ENCODE peak calls at places on chromosomes 1 and 21, in eight cellular contexts. A is K562; P is endothelial cell of umbilical vein; I is GM20000; J is HFFc6; K is CD4-positive, alpha-beta T cell; X is tibial nerve; V is GM23338. W is an unnamed sample.

GRCh38 chr1:37033355-37034291 is 692 bp downstream of the GRIK3 start:
- DNase-seq in A (no peak), P (no peak), I (peak), J (no peak), K (no peak), X (no peak), V (no peak), W (peak)

GRCh38 chr1:201739492-201740085 is 89.4 kb upstream of the IPO9 start:
- DNase-seq in A (no peak), P (peak), I (peak), J (no peak), K (peak), X (no peak), V (peak), W (peak)

GRCh38 chr1:115712911-115713609 is 55.5 kb downstream of the CASQ2 start:
- DNase-seq in A (no peak), P (no peak), I (no peak), J (no peak), K (no peak), X (no peak), V (peak), W (no peak)

GRCh38 chr1:21655748-21656147 is 13.4 kb downstream of the RAP1GAP start:
- DNase-seq in A (peak), P (no peak), I (no peak), J (peak), K (no peak), X (no peak), V (peak), W (no peak)

GRCh38 chr1:203128691-203129500 is 1.4 kb downstream of the ADORA1 start:
- DNase-seq in A (no peak), P (no peak), I (no peak), J (no peak), K (no peak), X (no peak), V (no peak), W (no peak)

GRCh38 chr1:112700290-112701226 is 6.4 kb downstream of the RHOC start:
- DNase-seq in A (peak), P (peak), I (peak), J (peak), K (peak), X (peak), V (peak), W (peak)

GRCh38 chr1:47788761-47789160 is 208.4 kb downstream of the TRABD2B start:
- DNase-seq in A (no peak), P (no peak), I (no peak), J (no peak), K (no peak), X (no peak), V (no peak), W (no peak)

GRCh38 chr1:157948547-157949152 is 44.8 kb upstream of the KIRREL1 start:
- DNase-seq in A (no peak), P (no peak), I (peak), J (peak), K (no peak), X (no peak), V (peak), W (peak)

GRCh38 chr1:232764458-232765231 is 40.6 kb upstream of the MAP10 start:
- DNase-seq in A (no peak), P (no peak), I (no peak), J (no peak), K (no peak), X (no peak), V (no peak), W (no peak)

GRCh38 chr1:203129501-203130231 is 2.1 kb downstream of the ADORA1 start:
- DNase-seq in A (no peak), P (no peak), I (no peak), J (no peak), K (no peak), X (no peak), V (no peak), W (no peak)

GRCh38 chr1:201721131-201722049 is 107.6 kb upstream of the IPO9 start:
- DNase-seq in A (no peak), P (no peak), I (no peak), J (peak), K (no peak), X (no peak), V (no peak), W (no peak)

GRCh38 chr1:209484429-209484828 is 99.1 kb upstream of the CAMK1G start:
- DNase-seq in A (no peak), P (no peak), I (no peak), J (no peak), K (no peak), X (no peak), V (no peak), W (no peak)

GRCh38 chr1:46134660-46135331 is 2.4 kb upstream of the PIK3R3 start:
- DNase-seq in A (no peak), P (peak), I (peak), J (peak), K (no peak), X (no peak), V (no peak), W (no peak)

GRCh38 chr1:244835276-244836134 is at the start of gene COX20:
- DNase-seq in A (peak), P (peak), I (peak), J (peak), K (peak), X (peak), V (peak), W (peak)

GRCh38 chr1:198273901-198274300 is 117.1 kb downstream of the NEK7 start:
- DNase-seq in A (no peak), P (no peak), I (no peak), J (no peak), K (no peak), X (no peak), V (no peak), W (no peak)

GRCh38 chr1:33654267-33654832 is 181.9 kb downstream of the ZSCAN20 start:
- DNase-seq in A (no peak), P (no peak), I (no peak), J (peak), K (no peak), X (no peak), V (peak), W (peak)

GRCh38 chr1:226692868-226693267 is 46.2 kb downstream of the ITPKB start:
- DNase-seq in A (no peak), P (no peak), I (no peak), J (no peak), K (no peak), X (no peak), V (no peak), W (no peak)

GRCh38 chr21:35578831-35579470 is 481.4 kb downstream of the SETD4 start:
- DNase-seq in A (no peak), P (no peak), I (no peak), J (no peak), K (no peak), X (no peak), V (no peak), W (no peak)

GRCh38 chr1:198837276-198838021 is 198.6 kb downstream of the PTPRC start:
- DNase-seq in A (no peak), P (no peak), I (no peak), J (no peak), K (no peak), X (no peak), V (no peak), W (no peak)

GRCh38 chr1:67211589-67212563 is 45.6 kb downstream of the IL23R start:
- DNase-seq in A (no peak), P (peak), I (peak), J (peak), K (peak), X (no peak), V (peak), W (no peak)

GRCh38 chr1:20729155-20729931 is 3.2 kb downstream of the SH2D5 start:
- DNase-seq in A (no peak), P (no peak), I (peak), J (no peak), K (no peak), X (no peak), V (no peak), W (no peak)

GRCh38 chr1:227883641-227884301 is 64.0 kb downstream of the WNT9A start:
- DNase-seq in A (no peak), P (no peak), I (no peak), J (no peak), K (no peak), X (no peak), V (no peak), W (no peak)

GRCh38 chr1:221878134-221878533 is 136.2 kb upstream of the DUSP10 start:
- DNase-seq in A (no peak), P (no peak), I (peak), J (no peak), K (no peak), X (no peak), V (no peak), W (no peak)

GRCh38 chr1:46654012-46654411 is 14.2 kb downstream of the ATPAF1 start:
- DNase-seq in A (no peak), P (no peak), I (no peak), J (no peak), K (no peak), X (no peak), V (no peak), W (no peak)

GRCh38 chr1:63453232-63453631 is 69.8 kb downstream of the ITGB3BP start:
- DNase-seq in A (no peak), P (no peak), I (no peak), J (no peak), K (no peak), X (no peak), V (no peak), W (no peak)

GRCh38 chr1:169266133-169266532 is 101.5 kb downstream of the NME7 start:
- DNase-seq in A (no peak), P (no peak), I (no peak), J (no peak), K (no peak), X (no peak), V (no peak), W (no peak)

GRCh38 chr1:217274927-217275616 is 355.8 kb downstream of the GPATCH2 start:
- DNase-seq in A (no peak), P (no peak), I (no peak), J (peak), K (no peak), X (no peak), V (no peak), W (no peak)

GRCh38 chr1:202234331-202235002 is 40.9 kb downstream of the LGR6 start:
- DNase-seq in A (no peak), P (no peak), I (no peak), J (peak), K (no peak), X (no peak), V (no peak), W (no peak)

GRCh38 chr1:109482796-109483638 is 688 bp upstream of the ATXN7L2 start:
- DNase-seq in A (peak), P (peak), I (peak), J (no peak), K (peak), X (no peak), V (peak), W (peak)

GRCh38 chr1:88608139-88608943 is 75.7 kb upstream of the PKN2 start:
- DNase-seq in A (peak), P (peak), I (peak), J (peak), K (no peak), X (no peak), V (peak), W (no peak)

GRCh38 chr1:34266127-34266951 is 89.6 kb downstream of the C1orf94 start:
- DNase-seq in A (no peak), P (no peak), I (no peak), J (no peak), K (no peak), X (no peak), V (peak), W (no peak)

GRCh38 chr1:25802915-25803314 is 2.9 kb downstream of the SELENON start:
- DNase-seq in A (no peak), P (no peak), I (peak), J (no peak), K (no peak), X (no peak), V (no peak), W (no peak)

GRCh38 chr1:153967109-153967999 is at the start of gene CREB3L4:
- DNase-seq in A (peak), P (peak), I (peak), J (peak), K (peak), X (peak), V (peak), W (peak)
- TF ChIP-seq CTCF in A (peak), P (peak), I (peak), J (peak), K (peak), X (peak), V (peak), W (peak)

GRCh38 chr1:215891673-215892072 is 324.6 kb downstream of the KCTD3 start:
- DNase-seq in A (no peak), P (no peak), I (no peak), J (no peak), K (no peak), X (no peak), V (no peak), W (peak)

GRCh38 chr1:215887618-215888017 is 320.5 kb downstream of the KCTD3 start:
- DNase-seq in A (no peak), P (no peak), I (no peak), J (no peak), K (no peak), X (no peak), V (no peak), W (no peak)

GRCh38 chr1:215890438-215890837 is 323.3 kb downstream of the KCTD3 start:
- DNase-seq in A (no peak), P (no peak), I (peak), J (no peak), K (no peak), X (no peak), V (no peak), W (no peak)

GRCh38 chr1:215891266-215891665 is 324.2 kb downstream of the KCTD3 start:
- DNase-seq in A (no peak), P (no peak), I (no peak), J (peak), K (no peak), X (no peak), V (no peak), W (no peak)

DNA sequence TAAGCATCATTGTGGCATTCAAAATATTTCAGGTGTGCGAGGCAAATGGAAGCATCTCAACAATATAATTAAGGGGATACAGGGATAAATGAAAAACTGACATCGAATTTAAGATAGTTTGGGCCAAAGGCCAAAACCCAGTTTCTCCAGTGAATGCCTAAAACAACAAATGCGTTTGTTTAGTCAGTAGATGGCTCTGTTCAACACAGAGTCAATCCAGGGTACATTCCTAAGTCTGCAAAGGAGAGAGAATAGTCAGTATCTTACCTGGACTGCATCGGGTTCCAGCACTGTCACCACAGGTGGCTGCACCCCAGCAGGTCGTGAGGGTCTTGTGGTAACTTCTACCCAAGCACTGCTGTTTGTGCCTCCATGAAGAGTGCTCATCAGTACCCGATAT is 321.1 kb downstream of the KCTD3 start:
- DNase-seq in A (no peak), P (no peak), I (no peak), J (peak), K (no peak), X (no peak), V (peak), W (no peak)
- TF ChIP-seq CTCF in A (no peak), P (no peak), I (no peak), J (peak), K (no peak), X (no peak), V (peak), W (no peak)

GRCh38 chr1:207497951-207498350 is 2.0 kb downstream of the CR1 start:
- DNase-seq in A (no peak), P (no peak), I (no peak), J (no peak), K (no peak), X (no peak), V (no peak), W (no peak)

GRCh38 chr1:207502726-207503125 is 6.8 kb downstream of the CR1 start:
- DNase-seq in A (no peak), P (no peak), I (no peak), J (no peak), K (no peak), X (no peak), V (no peak), W (no peak)

GRCh38 chr1:207500306-207500705 is 4.3 kb downstream of the CR1 start:
- DNase-seq in A (no peak), P (no peak), I (no peak), J (no peak), K (no peak), X (no peak), V (no peak), W (no peak)

GRCh38 chr1:207495816-207496792 is at the start of gene CR1:
- DNase-seq in A (peak), P (no peak), I (peak), J (no peak), K (peak), X (no peak), V (peak), W (peak)

DNA sequence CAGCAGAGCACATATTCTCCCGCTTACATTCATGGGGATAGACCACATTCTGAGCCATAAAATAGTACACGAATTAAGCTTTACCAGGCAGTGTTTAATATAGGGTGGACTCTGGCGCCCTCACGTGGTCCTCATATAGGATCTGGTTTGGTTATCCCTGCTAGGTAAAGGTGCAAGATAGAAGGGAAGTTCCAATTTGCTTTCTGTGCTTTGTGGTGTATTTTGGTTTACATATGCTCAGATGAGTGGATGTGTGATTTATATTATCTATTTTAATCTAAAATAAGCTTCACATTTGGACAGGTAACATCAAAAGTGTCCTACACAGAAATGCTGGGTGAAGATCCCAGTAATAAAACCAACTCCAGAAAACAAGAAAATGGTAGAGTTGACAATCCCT is 3.6 kb downstream of the CR1 start:
- DNase-seq in A (peak), P (peak), I (peak), J (peak), K (peak), X (no peak), V (peak), W (peak)
- TF ChIP-seq CTCF in A (peak), P (peak), I (peak), J (peak), K (peak), X (peak), V (peak), W (peak)

GRCh38 chr1:183323849-183324683 is 94.1 kb downstream of the NMNAT2 start:
- DNase-seq in A (no peak), P (peak), I (no peak), J (no peak), K (no peak), X (no peak), V (no peak), W (no peak)

GRCh38 chr1:183319051-183319450 is 99.1 kb downstream of the NMNAT2 start:
- DNase-seq in A (no peak), P (no peak), I (no peak), J (peak), K (no peak), X (no peak), V (no peak), W (no peak)

GRCh38 chr1:183315987-183316758 is 102.0 kb downstream of the NMNAT2 start:
- DNase-seq in A (no peak), P (no peak), I (no peak), J (no peak), K (no peak), X (no peak), V (no peak), W (no peak)

GRCh38 chr1:183318433-183318832 is 99.7 kb downstream of the NMNAT2 start:
- DNase-seq in A (no peak), P (peak), I (peak), J (peak), K (no peak), X (peak), V (peak), W (no peak)
- TF ChIP-seq CTCF in A (peak), P (peak), I (peak), J (peak), K (no peak), X (peak), V (peak), W (no peak)

DNA sequence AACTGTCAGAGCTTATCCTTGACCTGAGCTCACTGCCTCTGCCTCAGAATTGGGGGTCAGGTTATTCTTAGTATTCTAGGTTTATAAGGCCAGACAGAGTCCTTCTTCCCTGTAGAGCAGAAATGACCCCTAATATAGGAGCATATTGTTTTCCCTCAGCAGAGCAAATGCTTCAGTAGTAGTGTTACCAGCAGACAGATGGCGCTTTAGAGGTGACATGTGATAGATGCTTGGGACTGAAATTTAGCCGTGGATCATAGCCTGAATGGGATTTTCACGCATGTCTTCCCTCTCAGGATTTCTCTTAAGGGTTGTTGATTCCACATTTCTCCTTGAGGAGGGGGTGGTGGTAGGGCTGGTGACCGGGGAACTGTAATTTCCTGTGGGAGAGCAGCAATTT is 24.5 kb downstream of the ADARB1 start:
- DNase-seq in A (peak), P (peak), I (peak), J (peak), K (no peak), X (no peak), V (peak), W (no peak)
- TF ChIP-seq CTCF in A (peak), P (peak), I (peak), J (peak), K (no peak), X (no peak), V (peak), W (no peak)

DNA sequence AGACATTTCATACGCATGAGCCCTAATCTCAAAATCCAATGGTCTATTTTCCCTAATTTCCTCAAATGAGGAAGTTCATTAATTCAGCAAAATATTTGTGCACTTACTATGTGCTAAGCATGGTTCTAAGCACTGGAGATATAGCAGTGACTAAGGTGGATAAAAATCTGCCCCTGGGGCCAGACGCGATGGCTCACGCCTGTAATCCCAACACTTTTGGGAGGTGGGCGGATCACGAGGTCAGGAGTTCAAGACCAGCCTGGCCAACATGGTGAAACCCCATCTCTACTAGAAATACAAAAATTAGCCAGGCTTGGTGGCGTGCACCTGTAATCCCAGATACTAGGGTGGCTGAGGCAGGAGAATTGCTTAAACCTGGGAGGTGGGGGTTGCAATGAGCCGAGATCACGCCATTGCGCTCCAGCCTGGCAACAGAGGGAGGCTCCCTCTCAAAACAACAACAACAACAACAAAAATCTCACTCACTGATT is 4.3 kb upstream of the MIIP start:
- DNase-seq in A (no peak), P (no peak), I (no peak), J (peak), K (no peak), X (no peak), V (no peak), W (no peak)
- TF ChIP-seq CTCF in A (no peak), P (no peak), I (no peak), J (no peak), K (no peak), X (no peak), V (no peak), W (no peak)

DNA sequence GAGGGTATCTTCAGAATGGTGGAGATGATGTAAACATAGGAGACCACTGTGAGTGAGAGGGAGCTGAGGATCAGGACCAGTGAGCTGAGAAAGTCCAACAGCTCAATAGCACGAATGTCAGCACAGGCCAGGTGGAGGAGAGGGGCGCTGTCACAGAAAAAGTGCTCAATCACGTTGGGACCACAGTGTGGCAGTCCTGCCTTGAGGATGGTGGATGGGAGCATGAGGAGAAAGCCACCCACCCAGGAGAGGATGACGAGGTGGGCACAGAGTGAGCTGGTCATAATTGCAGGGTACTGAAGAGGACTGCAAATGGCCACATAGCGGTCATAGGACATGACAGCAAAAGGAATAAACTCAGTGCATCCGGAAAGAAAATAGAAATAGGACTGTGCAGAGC is 8.1 kb downstream of the OR11L1 start:
- DNase-seq in A (no peak), P (no peak), I (no peak), J (no peak), K (no peak), X (no peak), V (peak), W (no peak)
- TF ChIP-seq CTCF in A (peak), P (no peak), I (no peak), J (no peak), K (no peak), X (no peak), V (peak), W (no peak)

GRCh38 chr21:16851054-16851453 is 661.8 kb upstream of the CXADR start:
- DNase-seq in A (no peak), P (no peak), I (no peak), J (no peak), K (no peak), X (no peak), V (peak), W (no peak)
- TF ChIP-seq CTCF in A (no peak), P (no peak), I (no peak), J (peak), K (no peak), X (no peak), V (peak), W (peak)

W was measured in glutamatergic neuron.